ENCODE peak calls at places on chromosomes 11 and 22, in nine cellular contexts. U is lower leg skin, L is MM.1S, G is neural crest cell, H is BJ, S is GM12864, T is AG10803, J is HFF-Myc, A is A549. B is an unnamed sample.

GRCh38 chr11:132064987-132065620 is 694.7 kb downstream of the NTM start:
- DNase-seq in J (peak; percentile 78), T (peak; percentile 100), S (no peak), H (peak; percentile 97), L (no peak), A (no peak), U (peak; percentile 29), G (no peak), B (no peak)

GRCh38 chr11:15607361-15608036 is 492.8 kb downstream of the INSC start:
- DNase-seq in U (no peak), A (no peak), L (no peak), S (no peak), T (no peak), H (no peak), G (no peak), J (no peak), B (no peak)

GRCh38 chr22:22616636-22617035 is 27.8 kb upstream of the GGTLC2 start:
- DNase-seq in J (no peak), G (no peak), S (peak; percentile 45), T (no peak), A (peak; percentile 7), L (peak; percentile 76), U (no peak), H (no peak), B (peak; percentile 53)

GRCh38 chr11:119982517-119983239 is 155.2 kb downstream of the TRIM29 start:
- DNase-seq in T (no peak), G (no peak), J (no peak), U (no peak), S (no peak), A (no peak), L (no peak), H (no peak), B (no peak)

GRCh38 chr22:22342697-22343602 is 98.4 kb downstream of the VPREB1 start:
- DNase-seq in G (peak; percentile 33), T (no peak), A (peak; percentile 43), U (no peak), J (peak; percentile 3), H (no peak), L (peak; percentile 82), S (peak; percentile 31), B (peak; percentile 54)

GRCh38 chr11:2196970-2197770 is 25.6 kb upstream of the TH start:
- DNase-seq in L (peak; percentile 49), H (no peak), A (peak; percentile 75), J (no peak), U (peak; percentile 71), T (peak; percentile 46), G (peak; percentile 78), S (no peak), B (peak; percentile 87)

GRCh38 chr11:35943761-35944502 is at the start of gene LDLRAD3:
- DNase-seq in U (peak; percentile 66), T (peak; percentile 75), A (peak; percentile 70), G (peak; percentile 76), S (no peak), J (peak; percentile 37), L (peak; percentile 44), H (no peak), B (peak; percentile 87)

GRCh38 chr11:94526645-94527438 is 14.6 kb downstream of the C11orf97 start:
- DNase-seq in A (no peak), L (no peak), J (no peak), U (no peak), S (no peak), G (no peak), T (no peak), H (no peak), B (no peak)

GRCh38 chr11:11171854-11172253 is 181.2 kb downstream of the CSNK2A3 start:
- DNase-seq in T (no peak), A (no peak), J (no peak), H (no peak), L (peak; percentile 96), U (no peak), S (peak; percentile 53), G (no peak), B (peak; percentile 35)

GRCh38 chr22:27412866-27413445 is 388.6 kb downstream of the MN1 start:
- DNase-seq in T (peak; percentile 21), G (no peak), H (no peak), U (no peak), L (no peak), S (no peak), A (no peak), J (no peak), B (no peak)

GRCh38 chr11:29527391-29527936 is 489.4 kb downstream of the KCNA4 start:
- DNase-seq in J (no peak), L (peak; percentile 45), A (peak; percentile 4), H (no peak), U (no peak), G (no peak), S (no peak), T (peak; percentile 80), B (no peak)

GRCh38 chr11:47924184-47924671 is 56.1 kb upstream of the PTPRJ start:
- DNase-seq in U (no peak), T (peak; percentile 78), H (peak; percentile 59), G (no peak), J (no peak), L (no peak), S (no peak), A (peak; percentile 61), B (no peak)

GRCh38 chr22:33380789-33381530 is 322.8 kb upstream of the SYN3 start:
- DNase-seq in G (no peak), L (no peak), J (peak; percentile 25), S (peak; percentile 12), T (peak; percentile 92), U (no peak), A (peak; percentile 6), H (peak; percentile 68), B (no peak)

GRCh38 chr22:35330258-35330861 is 30.7 kb downstream of the TOM1 start:
- DNase-seq in A (no peak), G (no peak), J (peak; percentile 67), U (peak; percentile 89), T (peak; percentile 84), H (no peak), L (no peak), S (no peak), B (no peak)

GRCh38 chr11:2419638-2420501 is 19.3 kb downstream of the TSSC4 start:
- DNase-seq in L (peak; percentile 66), A (peak; percentile 85), T (peak; percentile 76), J (no peak), H (no peak), S (no peak), U (peak; percentile 63), G (peak; percentile 81), B (peak; percentile 89)

GRCh38 chr11:116890607-116891006 is 53.2 kb upstream of the APOA1 start:
- DNase-seq in G (no peak), H (no peak), T (no peak), S (no peak), U (no peak), L (no peak), A (no peak), J (no peak), B (no peak)
- TF ChIP-seq CTCF in G (no peak), H (no peak), T (no peak), S (no peak), U (no peak), L (no peak), A (no peak), J (no peak), B (no peak)

GRCh38 chr11:43937434-43938411 is 4.7 kb upstream of the C11orf96 start:
- DNase-seq in U (no peak), J (no peak), H (no peak), T (peak; percentile 81), L (no peak), G (no peak), A (peak; percentile 77), S (no peak), B (no peak)
- TF ChIP-seq CTCF in U (no peak), J (no peak), H (peak; percentile 8), T (peak; percentile 38), L (peak; percentile 15), G (no peak), A (no peak), S (no peak), B (no peak)

DNA sequence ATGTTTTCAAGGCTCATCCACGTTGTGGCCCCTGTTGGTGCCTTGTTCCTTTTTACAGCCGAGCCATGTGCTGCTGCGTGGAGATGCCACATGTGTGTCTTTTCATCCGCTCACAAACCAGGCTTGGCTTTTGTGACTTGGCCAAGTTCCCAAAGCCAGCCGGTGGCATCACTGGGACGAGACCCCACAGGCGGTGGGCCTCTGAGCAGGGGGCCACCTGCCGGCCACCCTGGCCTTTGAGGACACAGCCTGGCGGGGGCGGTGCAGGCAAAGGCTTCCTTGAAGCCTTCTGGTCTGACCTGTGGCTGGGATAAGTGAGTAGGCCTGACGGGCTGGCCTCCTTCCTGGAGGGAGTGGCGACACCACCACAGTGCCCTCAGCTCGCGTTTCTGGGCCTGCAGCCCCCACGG is 10.6 kb downstream of the GRK2 start:
- DNase-seq in H (no peak), T (peak; percentile 52), L (peak; percentile 57), J (no peak), A (no peak), G (no peak), U (no peak), S (no peak), B (no peak)
- TF ChIP-seq CTCF in H (peak; percentile 44), T (peak; percentile 32), L (peak; percentile 54), J (peak; percentile 42), A (no peak), G (no peak), U (no peak), S (peak; percentile 34), B (peak; percentile 67)

GRCh38 chr11:24234822-24235508 is 261.9 kb upstream of the LUZP2 start:
- DNase-seq in U (no peak), G (no peak), T (no peak), H (no peak), J (no peak), S (no peak), A (no peak), L (no peak), B (no peak)
- TF ChIP-seq CTCF in U (no peak), G (no peak), T (no peak), H (no peak), J (no peak), S (no peak), A (no peak), L (no peak), B (no peak)

GRCh38 chr11:76564400-76564799 is 106.1 kb downstream of the LRRC32 start:
- DNase-seq in H (no peak), L (no peak), A (no peak), G (no peak), J (no peak), T (no peak), S (no peak), U (no peak), B (no peak)
- TF ChIP-seq CTCF in H (no peak), L (no peak), A (no peak), G (no peak), J (no peak), T (no peak), S (no peak), U (no peak), B (no peak)

GRCh38 chr11:839875-840617 is 2.3 kb downstream of the POLR2L start:
- DNase-seq in G (no peak), T (no peak), L (no peak), A (no peak), J (no peak), U (no peak), H (no peak), S (no peak), B (no peak)
- TF ChIP-seq CTCF in G (peak; percentile 29), T (peak; percentile 40), L (peak; percentile 25), A (peak; percentile 45), J (peak; percentile 48), U (no peak), H (peak; percentile 47), S (peak; percentile 32), B (peak; percentile 43)

GRCh38 chr11:118640332-118641154 is 33.1 kb downstream of the PHLDB1 start:
- DNase-seq in T (no peak), S (no peak), J (no peak), L (no peak), A (no peak), H (no peak), U (no peak), G (no peak), B (no peak)
- TF ChIP-seq CTCF in T (no peak), S (peak; percentile 12), J (no peak), L (no peak), A (no peak), H (no peak), U (no peak), G (no peak), B (no peak)